ENCODE peak calls at places on chromosomes 13 and 19, in six cellular contexts. A, D, O, P, U and S are unnamed samples.

GRCh38 chr19:58544591-58545285 is 874 bp downstream of the TRIM28 start:
- DNase-seq in U (peak; percentile 29), A (peak; percentile 49), O (no peak), P (no peak), D (no peak), S (peak; percentile 88)

GRCh38 chr19:18465214-18465963 is 27.5 kb upstream of the ISYNA1 start:
- DNase-seq in U (no peak), O (no peak), D (no peak), A (no peak), P (no peak), S (no peak)

GRCh38 chr19:50728084-50728737 is 5.0 kb downstream of the CLEC11A start:
- DNase-seq in P (peak; percentile 36), A (peak; percentile 99), U (peak; percentile 47), O (no peak), D (no peak), S (peak; percentile 68)

GRCh38 chr13:44196186-44196751 is 177.4 kb upstream of the SERP2 start:
- DNase-seq in O (no peak), A (no peak), D (no peak), U (no peak), P (no peak), S (no peak)

GRCh38 chr19:50725932-50726230 is 2.7 kb downstream of the CLEC11A start:
- DNase-seq in U (no peak), A (no peak), O (no peak), D (no peak), P (no peak), S (no peak)

GRCh38 chr19:47111081-47111589 is 2.4 kb downstream of the ZC3H4 start:
- DNase-seq in O (no peak), A (no peak), P (no peak), D (no peak), U (no peak), S (no peak)

GRCh38 chr19:37074111-37074510 is 4.1 kb upstream of the ZNF420 start:
- DNase-seq in P (no peak), U (no peak), O (no peak), A (no peak), D (no peak), S (no peak)

GRCh38 chr19:5921777-5922176 is 7.7 kb downstream of the CAPS start:
- DNase-seq in P (no peak), D (no peak), O (no peak), U (no peak), A (no peak), S (no peak)

GRCh38 chr13:51862965-51863364 is 1.2 kb downstream of the CCDC70 start:
- DNase-seq in P (no peak), U (no peak), D (no peak), O (no peak), A (no peak), S (no peak)

GRCh38 chr13:99371956-99372355 is 64.8 kb upstream of the GPR183 start:
- DNase-seq in D (no peak), P (no peak), A (no peak), O (no peak), U (no peak), S (no peak)

GRCh38 chr19:10471909-10472308 is 31.2 kb downstream of the KEAP1 start:
- DNase-seq in A (peak; percentile 43), P (no peak), D (no peak), U (peak; percentile 43), O (peak; percentile 43), S (no peak)

GRCh38 chr13:25409938-25410337 is 38.2 kb downstream of the ATP8A2 start:
- DNase-seq in U (no peak), A (no peak), D (no peak), P (no peak), O (no peak), S (no peak)

GRCh38 chr13:25401958-25402357 is 30.2 kb downstream of the ATP8A2 start:
- DNase-seq in A (no peak), U (no peak), D (no peak), O (no peak), P (no peak), S (no peak)

GRCh38 chr13:25406377-25406776 is 34.6 kb downstream of the ATP8A2 start:
- DNase-seq in P (no peak), A (peak; percentile 36), U (no peak), D (no peak), O (no peak), S (no peak)
- TF ChIP-seq CTCF in P (no peak), A (peak; percentile 68), U (no peak), D (peak; percentile 30), O (no peak), S (no peak)

DNA sequence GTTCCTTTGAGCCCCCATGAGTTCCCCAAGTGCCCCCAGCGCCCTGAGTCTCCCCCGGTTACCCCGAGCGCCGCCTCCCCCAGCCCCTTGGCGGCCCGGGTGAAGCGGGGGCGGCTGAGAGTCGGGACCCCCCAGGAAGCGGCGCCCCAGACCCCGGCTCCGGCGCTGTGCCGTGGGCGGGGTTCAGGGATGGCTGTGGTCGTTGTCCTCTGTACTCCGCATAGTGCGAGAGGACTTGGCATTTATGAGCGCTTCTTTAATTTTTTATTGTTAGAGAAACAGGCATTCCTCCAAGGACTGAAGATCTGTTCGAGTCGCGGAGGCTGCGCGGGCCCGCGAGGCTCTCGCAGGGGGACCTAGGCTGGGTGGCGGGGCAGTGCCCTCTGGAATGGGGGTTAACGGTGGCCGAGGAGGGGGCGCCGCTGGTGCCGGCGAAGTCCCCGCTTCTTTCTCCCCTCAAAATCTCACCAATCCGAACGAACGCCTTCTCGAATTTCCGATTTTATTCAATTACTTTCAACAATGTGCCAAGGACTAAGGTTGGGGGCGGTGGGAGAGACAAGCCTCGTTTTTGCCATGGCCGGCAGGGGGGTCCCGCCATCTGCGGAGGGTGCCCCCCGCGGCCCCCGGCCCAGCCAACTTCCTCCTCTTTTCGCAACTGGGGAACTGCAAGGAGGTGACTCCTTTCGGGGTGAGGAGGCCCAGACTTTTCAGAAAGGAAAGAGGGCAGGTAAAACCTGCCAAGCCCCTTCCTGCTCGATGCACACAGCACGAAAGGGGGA is 595 bp upstream of the GJB2 start:
- DNase-seq in U (no peak), A (peak; percentile 27), P (no peak), D (no peak), O (no peak), S (peak; percentile 44)
- TF ChIP-seq CTCF in U (no peak), A (no peak), P (no peak), D (no peak), O (no peak), S (no peak)

GRCh38 chr19:13847033-13847899 is 29.7 kb upstream of the NANOS3 start:
- DNase-seq in P (peak; percentile 89), O (peak; percentile 88), D (no peak), A (peak; percentile 97), U (peak; percentile 97), S (peak; percentile 90)
- TF ChIP-seq CTCF in P (no peak), O (peak; percentile 69), D (no peak), A (peak; percentile 27), U (peak; percentile 7), S (peak; percentile 10)

DNA sequence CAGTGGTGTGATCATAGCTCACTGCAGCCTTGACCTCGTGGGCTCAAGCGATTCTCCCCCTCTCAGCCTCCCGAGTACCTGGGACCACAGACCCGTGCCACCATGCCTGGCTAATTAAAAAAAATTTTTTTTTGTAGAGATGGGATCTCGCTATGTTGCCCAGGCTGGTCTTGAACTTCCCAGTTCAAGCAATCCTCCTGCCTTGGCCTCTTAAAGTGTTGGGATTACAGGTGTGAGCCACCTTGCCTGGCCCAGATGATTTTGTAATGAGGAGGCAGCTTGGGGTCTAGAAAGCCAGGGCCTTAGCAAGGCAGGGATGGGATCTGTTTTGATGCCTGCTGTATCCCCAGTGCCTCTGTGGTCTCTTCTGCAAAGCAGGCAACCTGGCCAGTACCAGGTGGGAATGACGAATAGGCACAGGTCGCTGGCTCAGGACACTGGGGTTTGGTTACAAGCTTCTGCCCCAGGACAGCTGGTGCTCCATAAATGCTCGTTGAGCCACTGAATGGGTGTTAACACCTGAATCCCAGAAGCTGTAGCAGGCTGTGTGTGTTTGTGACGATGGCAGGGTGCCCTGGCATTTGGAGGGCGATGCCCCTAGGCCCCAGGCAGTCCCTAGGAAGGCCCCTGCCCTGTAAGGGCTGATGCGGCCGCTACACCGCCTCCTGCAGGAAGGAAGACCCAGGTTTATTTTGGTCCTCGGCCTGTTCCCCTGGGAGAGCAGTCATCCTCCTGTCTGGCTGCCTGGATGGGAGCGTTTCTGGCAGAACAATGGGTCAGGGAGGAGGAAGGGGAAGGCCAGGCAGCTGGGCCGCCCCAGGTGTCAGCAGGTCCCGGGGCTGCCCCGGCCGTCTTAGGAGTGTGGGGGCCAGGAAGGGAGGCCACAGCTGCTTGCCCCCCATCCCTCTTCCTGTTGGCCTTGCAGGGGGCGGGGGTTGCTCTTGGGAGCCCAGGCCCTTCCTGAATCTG is 8.6 kb downstream of the TNFAIP8L1 start:
- DNase-seq in O (no peak), A (peak; percentile 63), U (no peak), D (no peak), P (no peak), S (no peak)
- TF ChIP-seq CTCF in O (peak; percentile 26), A (peak; percentile 64), U (peak; percentile 41), D (no peak), P (no peak), S (no peak)